ENCODE peak calls at places on chromosomes 1 and 21, in six cellular contexts. One of them, this sample, is unnamed.

GRCh38 chr1:204359474-204360255 is at the start of gene PLEKHA6:
- DNase-seq in SK-N-SH: peak; percentile 82
- DNase-seq in lower lobe of right lung: no peak
- DNase-seq in uterus: no peak
- DNase-seq in esophagus squamous epithelium: no peak
- DNase-seq in astrocyte: peak; percentile 16
- DNase-seq in this sample: peak; percentile 68

GRCh38 chr1:21247892-21248715 is 42.2 kb downstream of the ECE1 start:
- DNase-seq in uterus: no peak
- DNase-seq in lower lobe of right lung: no peak
- DNase-seq in esophagus squamous epithelium: no peak
- DNase-seq in SK-N-SH: no peak
- DNase-seq in astrocyte: no peak
- DNase-seq in this sample: peak; percentile 26

GRCh38 chr1:54738244-54738643 is 22.6 kb downstream of the TTC4 start:
- DNase-seq in esophagus squamous epithelium: no peak
- DNase-seq in astrocyte: no peak
- DNase-seq in lower lobe of right lung: no peak
- DNase-seq in uterus: no peak
- DNase-seq in SK-N-SH: no peak
- DNase-seq in this sample: no peak

GRCh38 chr1:87728169-87728568 is 399.5 kb downstream of the LMO4 start:
- DNase-seq in lower lobe of right lung: no peak
- DNase-seq in astrocyte: no peak
- DNase-seq in SK-N-SH: no peak
- DNase-seq in uterus: no peak
- DNase-seq in esophagus squamous epithelium: no peak
- DNase-seq in this sample: no peak

GRCh38 chr1:82494117-82494516 is 693.4 kb downstream of the ADGRL2 start:
- DNase-seq in SK-N-SH: no peak
- DNase-seq in astrocyte: no peak
- DNase-seq in esophagus squamous epithelium: no peak
- DNase-seq in uterus: no peak
- DNase-seq in lower lobe of right lung: no peak
- DNase-seq in this sample: no peak

GRCh38 chr21:37292041-37292440 is 24.9 kb upstream of the VPS26C start:
- DNase-seq in astrocyte: no peak
- DNase-seq in uterus: no peak
- DNase-seq in lower lobe of right lung: no peak
- DNase-seq in SK-N-SH: no peak
- DNase-seq in esophagus squamous epithelium: no peak
- DNase-seq in this sample: no peak

GRCh38 chr1:54973205-54973921 is 7.1 kb upstream of the TMEM61 start:
- DNase-seq in esophagus squamous epithelium: no peak
- DNase-seq in lower lobe of right lung: no peak
- DNase-seq in SK-N-SH: peak; percentile 65
- DNase-seq in uterus: no peak
- DNase-seq in astrocyte: peak; percentile 39
- DNase-seq in this sample: peak; percentile 79

GRCh38 chr1:241253491-241253890 is 103.5 kb downstream of the RGS7 start:
- DNase-seq in esophagus squamous epithelium: no peak
- DNase-seq in SK-N-SH: no peak
- DNase-seq in lower lobe of right lung: no peak
- DNase-seq in astrocyte: peak; percentile 10
- DNase-seq in uterus: no peak
- DNase-seq in this sample: no peak

GRCh38 chr1:23125489-23125888 is 43.2 kb downstream of the LUZP1 start:
- DNase-seq in lower lobe of right lung: no peak
- DNase-seq in SK-N-SH: no peak
- DNase-seq in esophagus squamous epithelium: no peak
- DNase-seq in astrocyte: no peak
- DNase-seq in uterus: no peak
- DNase-seq in this sample: no peak

GRCh38 chr1:155968670-155969069 is 9.7 kb downstream of the ARHGEF2 start:
- DNase-seq in lower lobe of right lung: no peak
- DNase-seq in esophagus squamous epithelium: no peak
- DNase-seq in uterus: no peak
- DNase-seq in astrocyte: no peak
- DNase-seq in SK-N-SH: peak; percentile 37
- DNase-seq in this sample: peak; percentile 76

GRCh38 chr1:224014328-224014649 is 99.6 kb upstream of the FBXO28 start:
- DNase-seq in uterus: no peak
- DNase-seq in lower lobe of right lung: no peak
- DNase-seq in esophagus squamous epithelium: no peak
- DNase-seq in astrocyte: no peak
- DNase-seq in SK-N-SH: no peak
- DNase-seq in this sample: no peak

GRCh38 chr1:93519196-93519825 is 71.4 kb downstream of the FNBP1L start:
- DNase-seq in astrocyte: peak; percentile 33
- DNase-seq in lower lobe of right lung: no peak
- DNase-seq in esophagus squamous epithelium: no peak
- DNase-seq in SK-N-SH: no peak
- DNase-seq in uterus: no peak
- DNase-seq in this sample: no peak

GRCh38 chr1:215517441-215517891 is 49.6 kb upstream of the KCTD3 start:
- DNase-seq in astrocyte: peak; percentile 70
- DNase-seq in lower lobe of right lung: no peak
- DNase-seq in uterus: no peak
- DNase-seq in esophagus squamous epithelium: no peak
- DNase-seq in SK-N-SH: no peak
- DNase-seq in this sample: no peak

GRCh38 chr1:148333875-148334338 is 149.2 kb downstream of the PPIAL4G start:
- DNase-seq in uterus: no peak
- DNase-seq in SK-N-SH: no peak
- DNase-seq in lower lobe of right lung: no peak
- DNase-seq in astrocyte: no peak
- DNase-seq in esophagus squamous epithelium: no peak
- DNase-seq in this sample: no peak

GRCh38 chr1:244322791-244323521 is 128.8 kb downstream of the ADSS2 start:
- DNase-seq in lower lobe of right lung: no peak
- DNase-seq in astrocyte: peak; percentile 95
- DNase-seq in esophagus squamous epithelium: no peak
- DNase-seq in uterus: peak; percentile 61
- DNase-seq in SK-N-SH: no peak
- DNase-seq in this sample: no peak

GRCh38 chr21:41571938-41572510 is 64.1 kb upstream of the TMPRSS2 start:
- DNase-seq in SK-N-SH: no peak
- DNase-seq in astrocyte: no peak
- DNase-seq in uterus: no peak
- DNase-seq in esophagus squamous epithelium: no peak
- DNase-seq in lower lobe of right lung: no peak
- DNase-seq in this sample: no peak

GRCh38 chr1:170077926-170078325 is 3.4 kb upstream of the KIFAP3 start:
- DNase-seq in uterus: no peak
- DNase-seq in SK-N-SH: no peak
- DNase-seq in esophagus squamous epithelium: no peak
- DNase-seq in lower lobe of right lung: no peak
- DNase-seq in astrocyte: no peak
- DNase-seq in this sample: no peak

GRCh38 chr1:24206516-24207394 is 19.7 kb upstream of the IFNLR1 start:
- DNase-seq in esophagus squamous epithelium: no peak
- DNase-seq in lower lobe of right lung: no peak
- DNase-seq in astrocyte: no peak
- DNase-seq in uterus: no peak
- DNase-seq in SK-N-SH: no peak
- DNase-seq in this sample: no peak

GRCh38 chr1:21630571-21631338 is 38.4 kb downstream of the RAP1GAP start:
- DNase-seq in SK-N-SH: no peak
- DNase-seq in esophagus squamous epithelium: no peak
- DNase-seq in astrocyte: no peak
- DNase-seq in uterus: no peak
- DNase-seq in lower lobe of right lung: no peak
- DNase-seq in this sample: peak; percentile 33

GRCh38 chr1:117339866-117340357 is 27.3 kb upstream of the MAN1A2 start:
- DNase-seq in uterus: peak; percentile 57
- DNase-seq in lower lobe of right lung: no peak
- DNase-seq in astrocyte: peak; percentile 54
- DNase-seq in SK-N-SH: peak; percentile 37
- DNase-seq in esophagus squamous epithelium: no peak
- DNase-seq in this sample: peak; percentile 12

GRCh38 chr1:202505356-202505755 is 156.9 kb downstream of the PPP1R12B start:
- DNase-seq in lower lobe of right lung: no peak
- DNase-seq in esophagus squamous epithelium: no peak
- DNase-seq in SK-N-SH: peak; percentile 0
- DNase-seq in uterus: peak; percentile 77
- DNase-seq in astrocyte: peak; percentile 84
- DNase-seq in this sample: no peak

GRCh38 chr1:190022709-190023108 is 455.0 kb downstream of the BRINP3 start:
- DNase-seq in uterus: no peak
- DNase-seq in lower lobe of right lung: no peak
- DNase-seq in astrocyte: peak; percentile 74
- DNase-seq in esophagus squamous epithelium: no peak
- DNase-seq in SK-N-SH: no peak
- DNase-seq in this sample: no peak

GRCh38 chr1:33299461-33300155 is 21.3 kb downstream of the A3GALT2 start:
- DNase-seq in lower lobe of right lung: no peak
- DNase-seq in esophagus squamous epithelium: no peak
- DNase-seq in astrocyte: no peak
- DNase-seq in uterus: no peak
- DNase-seq in SK-N-SH: no peak
- DNase-seq in this sample: no peak
- H3K4me1 ChIP-seq in lower lobe of right lung: peaks cover 36% of the 10 kb centered on the region
- H3K4me1 ChIP-seq in esophagus squamous epithelium: peaks cover 18% of the 10 kb centered on the region
- H3K4me1 ChIP-seq in astrocyte: peaks cover 2% of the 10 kb centered on the region
- H3K4me1 ChIP-seq in uterus: peaks cover 6% of the 10 kb centered on the region
- H3K4me1 ChIP-seq in SK-N-SH: no peaks in the 10 kb centered on the region
- H3K4me1 ChIP-seq in this sample: peaks cover 5% of the 10 kb centered on the region

DNA sequence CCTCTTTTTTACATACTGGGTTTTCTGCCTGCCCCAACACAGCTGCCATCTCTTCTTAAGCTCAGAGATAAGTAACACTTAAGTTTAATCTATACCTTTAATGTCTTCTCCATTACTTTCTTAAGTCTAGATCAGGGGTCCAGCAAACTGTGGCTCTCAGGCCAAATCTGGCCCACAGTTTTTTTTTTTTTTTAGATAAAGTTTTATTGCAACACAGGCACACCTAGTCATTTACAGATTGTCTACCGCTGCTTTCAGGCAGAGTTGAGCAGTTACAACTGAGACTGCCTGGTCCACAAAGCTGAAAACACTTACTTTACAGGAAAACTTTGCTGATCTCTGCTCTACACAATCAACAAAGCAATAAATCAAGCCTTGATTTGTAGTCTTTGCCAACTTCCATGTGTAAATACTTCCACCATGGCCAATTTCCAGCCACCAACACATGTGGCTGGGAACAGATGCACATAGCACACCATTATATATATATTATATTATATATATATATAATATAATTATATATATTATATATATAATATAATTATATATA is 13.2 kb downstream of the GPR157 start:
- DNase-seq in lower lobe of right lung: no peak
- DNase-seq in astrocyte: no peak
- DNase-seq in uterus: no peak
- DNase-seq in SK-N-SH: no peak
- DNase-seq in esophagus squamous epithelium: no peak
- DNase-seq in this sample: no peak
- H3K27ac ChIP-seq in lower lobe of right lung: no peak overlapping the region
- H3K27ac ChIP-seq in astrocyte: no peak overlapping the region
- H3K27ac ChIP-seq in uterus: no peak overlapping the region
- H3K27ac ChIP-seq in SK-N-SH: no peak overlapping the region
- H3K27ac ChIP-seq in esophagus squamous epithelium: peak overlapping the region; percentile 85
- H3K27ac ChIP-seq in this sample: no peak overlapping the region

DNA sequence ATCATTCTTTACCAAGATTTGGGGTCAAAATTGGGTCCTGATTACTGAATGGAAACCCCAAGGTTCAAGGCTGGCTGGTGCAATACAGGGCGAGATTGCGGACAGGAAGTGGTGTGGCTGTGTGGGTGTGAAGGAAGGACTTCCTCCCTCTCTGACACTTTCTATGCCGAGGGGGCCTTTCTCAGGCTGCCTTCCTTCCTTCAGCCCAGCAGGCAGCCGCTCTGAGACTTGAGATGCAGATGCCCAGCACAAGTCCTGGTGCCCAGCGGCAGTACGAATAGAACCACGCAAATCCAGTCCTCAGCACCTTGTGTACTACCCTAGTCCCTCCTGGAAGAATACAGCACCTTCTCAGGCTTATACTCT is 16.3 kb downstream of the BATF3 start:
- DNase-seq in esophagus squamous epithelium: no peak
- DNase-seq in astrocyte: no peak
- DNase-seq in lower lobe of right lung: peak; percentile 77
- DNase-seq in SK-N-SH: no peak
- DNase-seq in uterus: no peak
- DNase-seq in this sample: peak; percentile 66
- H3K4me3 ChIP-seq in esophagus squamous epithelium: no peak overlapping the region
- H3K4me3 ChIP-seq in astrocyte: no peak overlapping the region
- H3K4me3 ChIP-seq in lower lobe of right lung: no peak overlapping the region
- H3K4me3 ChIP-seq in SK-N-SH: no peak overlapping the region
- H3K4me3 ChIP-seq in uterus: no peak overlapping the region
- H3K4me3 ChIP-seq in this sample: no peak overlapping the region

DNA sequence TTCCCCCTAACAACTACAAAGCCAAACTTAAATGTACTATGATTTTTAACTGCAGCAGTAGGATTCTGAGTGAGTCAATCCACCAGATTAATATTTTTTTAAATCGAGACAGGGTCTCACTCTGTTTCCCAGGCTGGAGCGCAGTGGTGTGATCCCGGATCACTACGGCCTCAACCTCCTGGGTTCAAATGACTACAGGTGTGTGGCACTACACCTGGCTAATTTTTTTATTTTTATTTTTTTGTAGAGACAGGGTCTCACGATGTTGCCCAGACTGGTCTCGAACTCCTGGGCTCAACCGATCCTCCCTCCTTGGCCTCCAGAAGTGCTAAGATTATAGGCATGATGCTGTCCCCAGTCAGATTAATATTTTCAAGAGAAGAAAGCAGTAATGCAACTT is 88.1 kb downstream of the SLC45A1 start:
- DNase-seq in esophagus squamous epithelium: no peak
- DNase-seq in SK-N-SH: no peak
- DNase-seq in uterus: no peak
- DNase-seq in astrocyte: no peak
- DNase-seq in lower lobe of right lung: no peak
- DNase-seq in this sample: no peak
- H3K4me1 ChIP-seq in esophagus squamous epithelium: peaks cover 43% of the 10 kb centered on the region
- H3K4me1 ChIP-seq in SK-N-SH: peaks cover 41% of the 10 kb centered on the region
- H3K4me1 ChIP-seq in uterus: peaks cover 29% of the 10 kb centered on the region
- H3K4me1 ChIP-seq in astrocyte: peaks cover 27% of the 10 kb centered on the region
- H3K4me1 ChIP-seq in lower lobe of right lung: peaks cover 62% of the 10 kb centered on the region
- H3K4me1 ChIP-seq in this sample: peaks cover 27% of the 10 kb centered on the region

DNA sequence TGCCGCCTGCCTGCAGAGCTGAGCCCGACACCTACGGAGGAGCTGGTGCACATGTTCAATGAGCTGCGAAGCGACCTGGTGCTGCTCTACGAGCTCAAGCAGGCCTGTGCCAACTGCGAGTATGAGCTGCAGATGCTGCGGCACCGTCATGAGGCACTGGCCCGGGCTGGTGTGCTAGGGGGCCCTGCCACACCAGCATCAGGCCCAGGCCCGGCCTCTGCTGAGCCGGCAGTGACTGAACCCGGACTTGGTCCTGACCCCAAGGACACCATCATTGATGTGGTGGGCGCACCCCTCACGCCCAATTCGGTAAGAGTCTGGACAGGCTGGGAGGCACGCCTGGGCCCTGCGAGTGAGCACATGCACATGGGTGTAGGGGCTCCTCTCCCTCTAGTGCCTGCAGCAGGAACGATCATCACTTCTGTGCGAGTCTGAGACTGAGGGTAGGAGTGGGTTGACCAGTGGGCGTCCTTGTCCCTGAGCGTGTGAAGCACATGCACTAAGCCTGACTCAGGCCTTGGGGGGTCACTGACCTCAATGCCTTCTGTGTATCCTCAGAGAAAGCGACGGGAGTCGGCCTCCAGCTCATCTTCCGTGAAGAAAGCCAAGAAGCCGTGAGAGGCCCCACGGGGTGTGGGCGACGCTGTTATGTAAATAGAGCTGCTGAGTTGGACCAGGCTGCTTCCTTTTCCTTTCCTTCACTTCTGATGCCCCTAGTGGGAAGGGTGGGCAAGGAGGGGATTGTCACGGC is 6.9 kb downstream of the DMAP1 start:
- DNase-seq in uterus: no peak
- DNase-seq in esophagus squamous epithelium: no peak
- DNase-seq in astrocyte: no peak
- DNase-seq in SK-N-SH: peak; percentile 9
- DNase-seq in lower lobe of right lung: no peak
- DNase-seq in this sample: peak; percentile 58
- H3K27ac ChIP-seq in uterus: no peak overlapping the region
- H3K27ac ChIP-seq in esophagus squamous epithelium: no peak overlapping the region
- H3K27ac ChIP-seq in astrocyte: no peak overlapping the region
- H3K27ac ChIP-seq in SK-N-SH: no peak overlapping the region
- H3K27ac ChIP-seq in lower lobe of right lung: no peak overlapping the region
- H3K27ac ChIP-seq in this sample: no peak overlapping the region